ENCODE peak calls at places on chromosome 11, in seven cellular contexts. Q is breast epithelium, O is spleen, T is body of pancreas, X is thoracic aorta, P is gastrocnemius medialis, F is BJ. Y is an unnamed sample.

GRCh38 chr11:132538642-132539041 is 993.7 kb downstream of the OPCML start:
- DNase-seq in P (no peak), F (no peak), X (no peak), Q (no peak), O (no peak), T (no peak), Y (no peak)

GRCh38 chr11:118877487-118878173 is 6.1 kb upstream of the CXCR5 start:
- DNase-seq in X (no peak), O (no peak), Q (no peak), F (no peak), P (no peak), T (no peak), Y (no peak)

GRCh38 chr11:61980783-61981541 is 13.5 kb upstream of the FTH1 start:
- DNase-seq in T (no peak), F (no peak), O (peak; percentile 57), X (no peak), Q (peak; percentile 50), P (no peak), Y (peak; percentile 87)

GRCh38 chr11:68014157-68014965 is 4.2 kb downstream of the ALDH3B1 start:
- DNase-seq in Q (no peak), F (no peak), X (no peak), P (no peak), T (peak; percentile 61), O (no peak), Y (peak; percentile 75)

GRCh38 chr11:120547871-120548681 is 36.5 kb downstream of the GRIK4 start:
- DNase-seq in P (peak; percentile 79), X (peak; percentile 76), Q (peak; percentile 93), O (peak; percentile 85), F (peak; percentile 90), T (peak; percentile 98), Y (peak; percentile 81)

GRCh38 chr11:115585361-115586024 is 81.3 kb upstream of the CADM1 start:
- DNase-seq in O (no peak), F (no peak), P (no peak), X (no peak), Q (no peak), T (no peak), Y (no peak)

GRCh38 chr11:76243157-76243556 is 36.9 kb upstream of the WNT11 start:
- DNase-seq in X (no peak), P (no peak), O (peak; percentile 54), T (no peak), F (no peak), Q (no peak), Y (no peak)

GRCh38 chr11:74877132-74877531 is 71.8 kb downstream of the XRRA1 start:
- DNase-seq in O (no peak), P (no peak), X (no peak), T (no peak), Q (no peak), F (no peak), Y (no peak)

GRCh38 chr11:6646040-6646439 is 9.6 kb downstream of the DCHS1 start:
- DNase-seq in T (peak; percentile 55), P (no peak), Q (no peak), F (peak; percentile 42), O (peak; percentile 85), X (no peak), Y (no peak)

GRCh38 chr11:128854801-128855200 is 12.3 kb downstream of the KCNJ1 start:
- DNase-seq in T (peak; percentile 69), X (no peak), P (no peak), Q (no peak), F (no peak), O (no peak), Y (no peak)

GRCh38 chr11:45643585-45643984 is 21.8 kb downstream of the CHST1 start:
- DNase-seq in O (peak; percentile 21), P (no peak), T (no peak), Q (no peak), F (no peak), X (no peak), Y (no peak)

GRCh38 chr11:96869207-96869606 is 479.4 kb downstream of the JRKL start:
- DNase-seq in T (no peak), O (no peak), P (peak; percentile 6), X (no peak), F (no peak), Q (no peak), Y (peak; percentile 34)

GRCh38 chr11:19829109-19829790 is 116.6 kb downstream of the NAV2 start:
- DNase-seq in P (no peak), F (no peak), Q (peak; percentile 73), T (peak; percentile 16), O (no peak), X (no peak), Y (peak; percentile 76)

GRCh38 chr11:78647986-78648875 is 73.6 kb upstream of the NARS2 start:
- DNase-seq in X (no peak), T (no peak), O (no peak), F (no peak), Q (no peak), P (no peak), Y (no peak)

GRCh38 chr11:130315354-130315970 is 745 bp upstream of the ZBTB44 start:
- DNase-seq in F (no peak), P (no peak), O (peak; percentile 93), Q (peak; percentile 57), T (peak; percentile 46), X (no peak), Y (peak; percentile 8)

GRCh38 chr11:79212711-79213110 is 228.1 kb downstream of the TENM4 start:
- DNase-seq in X (no peak), P (no peak), F (no peak), T (no peak), Q (no peak), O (no peak), Y (no peak)

GRCh38 chr11:130871616-130872015 is 44.7 kb downstream of the SNX19 start:
- DNase-seq in F (no peak), T (no peak), X (no peak), Q (no peak), O (no peak), P (no peak), Y (peak; percentile 83)

GRCh38 chr11:20035701-20036601 is 124.3 kb downstream of the DBX1 start:
- DNase-seq in F (peak; percentile 35), X (no peak), P (no peak), T (no peak), O (no peak), Q (no peak), Y (peak; percentile 94)

GRCh38 chr11:3989891-3990290 is 104.7 kb upstream of the RRM1 start:
- DNase-seq in X (no peak), F (no peak), P (no peak), Q (no peak), O (no peak), T (no peak), Y (no peak)

GRCh38 chr11:76939219-76939631 is 78.5 kb downstream of the ACER3 start:
- DNase-seq in P (no peak), F (no peak), X (no peak), Q (no peak), T (no peak), O (no peak), Y (peak; percentile 85)

GRCh38 chr11:108196901-108197300 is 25.5 kb downstream of the NPAT start:
- DNase-seq in X (no peak), F (no peak), Q (no peak), T (no peak), P (no peak), O (no peak), Y (no peak)
- H3K4me3 ChIP-seq in X (no peak overlapping the region), F (no peak overlapping the region), Q (no peak overlapping the region), T (no peak overlapping the region), P (no peak overlapping the region), O (no peak overlapping the region), Y (no peak overlapping the region)

GRCh38 chr11:64870176-64870892 is 8.1 kb downstream of the EHD1 start:
- DNase-seq in P (no peak), Q (no peak), X (no peak), O (peak; percentile 88), F (no peak), T (peak; percentile 52), Y (peak; percentile 57)

GRCh38 chr11:64869571-64870175 is 8.7 kb downstream of the EHD1 start:
- DNase-seq in F (no peak), T (no peak), Q (no peak), P (no peak), X (no peak), O (peak; percentile 86), Y (no peak)

GRCh38 chr11:64868904-64869570 is 9.4 kb downstream of the EHD1 start:
- DNase-seq in T (no peak), F (no peak), Q (no peak), O (peak; percentile 84), P (no peak), X (no peak), Y (peak; percentile 92)

GRCh38 chr11:64872790-64873488 is 5.5 kb downstream of the EHD1 start:
- DNase-seq in X (no peak), T (no peak), O (no peak), Q (no peak), F (no peak), P (no peak), Y (no peak)

GRCh38 chr11:64870893-64871849 is 7.2 kb downstream of the EHD1 start:
- DNase-seq in O (peak; percentile 80), P (no peak), F (no peak), X (no peak), T (peak; percentile 48), Q (no peak), Y (no peak)
- TF ChIP-seq CTCF in O (no peak), P (no peak), F (no peak), X (no peak), T (no peak), Q (no peak), Y (no peak)

GRCh38 chr11:126997196-126997595 is 3.4 kb downstream of the KIRREL3 start:
- DNase-seq in X (no peak), Q (no peak), O (no peak), F (no peak), P (no peak), T (no peak), Y (no peak)
- H3K27me3 ChIP-seq in X (no peaks in the 10 kb centered on the region), Q (peaks cover 43% of the 10 kb centered on the region), O (peaks cover 63% of the 10 kb centered on the region), F (no peaks in the 10 kb centered on the region), P (peaks cover 41% of the 10 kb centered on the region), T (no peaks in the 10 kb centered on the region), Y (peaks cover 21% of the 10 kb centered on the region)

DNA sequence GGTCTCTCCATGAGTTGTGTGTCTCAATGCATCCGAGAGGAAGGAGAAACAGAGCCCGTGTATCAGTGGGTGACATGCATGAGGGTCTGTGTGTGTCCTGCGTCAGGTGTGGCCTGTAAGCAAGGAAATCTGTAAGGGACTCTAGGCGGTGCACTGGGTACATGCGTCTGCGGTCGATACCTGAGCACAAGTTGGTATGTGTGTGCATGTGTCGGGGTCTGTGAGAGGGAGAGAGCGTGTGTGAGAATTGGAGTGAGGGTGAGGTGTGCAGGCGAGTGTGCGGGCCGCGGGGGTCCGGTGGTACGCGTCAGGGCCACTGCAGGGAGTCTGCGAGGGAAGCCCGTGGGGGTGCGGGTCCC is 503 bp downstream of the CDC42BPG start:
- DNase-seq in F (no peak), P (no peak), T (no peak), X (no peak), Q (no peak), O (no peak), Y (peak; percentile 31)
- H3K4me3 ChIP-seq in F (no peak overlapping the region), P (no peak overlapping the region), T (peak overlapping the region; percentile 38), X (peak overlapping the region; percentile 70), Q (peak overlapping the region; percentile 24), O (peak overlapping the region; percentile 43), Y (peak overlapping the region; percentile 84)

GRCh38 chr11:60700689-60701508 is 1.5 kb downstream of the MS4A8 start:
- DNase-seq in F (no peak), T (peak; percentile 69), O (no peak), P (no peak), Q (no peak), X (no peak), Y (peak; percentile 21)
- TF ChIP-seq CTCF in F (peak; percentile 10), T (peak; percentile 76), O (no peak), P (no peak), Q (peak; percentile 13), X (no peak), Y (peak; percentile 21)

Y was measured in bronchial epithelial cell.